ENCODE peak calls at places on chromosomes 16 and 17, in five cellular contexts. C is A549, V is K562, Q is H1, W is HepG2. P is an unnamed sample.

GRCh38 chr16:30060354-30061194 is 5.0 kb upstream of the ALDOA start:
- DNase-seq in Q (no peak), V (peak; percentile 49), W (no peak), C (no peak), P (no peak)

GRCh38 chr16:31354394-31355291 is at the start of gene ITGAX:
- DNase-seq in V (peak; percentile 77), W (no peak), C (peak; percentile 49), Q (no peak), P (peak; percentile 70)

GRCh38 chr16:2026461-2027023 is at the start of gene NHERF2:
- DNase-seq in V (peak; percentile 59), Q (no peak), C (no peak), W (no peak), P (no peak)

GRCh38 chr16:21608647-21609328 is 9.4 kb downstream of the METTL9 start:
- DNase-seq in W (no peak), Q (no peak), V (no peak), C (no peak), P (no peak)

GRCh38 chr17:40314557-40314953 is 5.6 kb downstream of the RARA start:
- DNase-seq in C (peak; percentile 98), Q (no peak), W (peak; percentile 78), V (no peak), P (no peak)

GRCh38 chr16:12600116-12600515 is 203.6 kb downstream of the CPPED1 start:
- DNase-seq in Q (no peak), W (no peak), V (no peak), C (no peak), P (no peak)

GRCh38 chr17:29046440-29046839 is 3.5 kb downstream of the PIPOX start:
- DNase-seq in W (no peak), C (no peak), V (no peak), Q (no peak), P (no peak)

GRCh38 chr16:81497690-81498089 is 53.1 kb downstream of the CMIP start:
- DNase-seq in V (no peak), Q (no peak), W (no peak), C (no peak), P (no peak)

GRCh38 chr16:17365211-17365541 is 105.6 kb downstream of the XYLT1 start:
- DNase-seq in V (no peak), Q (no peak), C (no peak), W (no peak), P (no peak)

GRCh38 chr16:4375717-4376116 is 4.1 kb downstream of the VASN start:
- DNase-seq in W (no peak), C (no peak), V (no peak), Q (no peak), P (no peak)

GRCh38 chr16:4376126-4376819 is 4.6 kb downstream of the VASN start:
- DNase-seq in C (no peak), W (no peak), Q (no peak), V (no peak), P (no peak)

GRCh38 chr16:4377573-4378146 is 6.0 kb downstream of the VASN start:
- DNase-seq in Q (no peak), V (no peak), C (no peak), W (no peak), P (no peak)

GRCh38 chr16:4378202-4378666 is 6.6 kb downstream of the VASN start:
- DNase-seq in W (no peak), C (no peak), V (peak; percentile 34), Q (no peak), P (no peak)

GRCh38 chr16:4376820-4377572 is 5.3 kb downstream of the VASN start:
- DNase-seq in W (no peak), V (no peak), Q (no peak), C (no peak), P (no peak)
- TF ChIP-seq KDM1A in W (no peak), V (no peak), Q (no peak), C (no peak), P (no peak)

GRCh38 chr17:17570207-17570797 is 21.2 kb downstream of the PEMT start:
- DNase-seq in C (peak; percentile 67), W (peak; percentile 55), Q (peak; percentile 58), V (no peak), P (no peak)
- TF ChIP-seq KDM1A in C (no peak), W (no peak), Q (no peak), V (no peak), P (no peak)

GRCh38 chr17:68674271-68674925 is 73.2 kb upstream of the FAM20A start:
- DNase-seq in V (no peak), W (no peak), Q (no peak), C (no peak), P (no peak)
- TF ChIP-seq KDM1A in V (no peak), W (no peak), Q (no peak), C (no peak), P (no peak)

GRCh38 chr17:44307387-44308186 is 814 bp upstream of the RUNDC3A start:
- DNase-seq in Q (peak; percentile 80), V (no peak), W (no peak), C (peak; percentile 65), P (no peak)
- TF ChIP-seq KDM1A in Q (no peak), V (no peak), W (no peak), C (no peak), P (no peak)

DNA sequence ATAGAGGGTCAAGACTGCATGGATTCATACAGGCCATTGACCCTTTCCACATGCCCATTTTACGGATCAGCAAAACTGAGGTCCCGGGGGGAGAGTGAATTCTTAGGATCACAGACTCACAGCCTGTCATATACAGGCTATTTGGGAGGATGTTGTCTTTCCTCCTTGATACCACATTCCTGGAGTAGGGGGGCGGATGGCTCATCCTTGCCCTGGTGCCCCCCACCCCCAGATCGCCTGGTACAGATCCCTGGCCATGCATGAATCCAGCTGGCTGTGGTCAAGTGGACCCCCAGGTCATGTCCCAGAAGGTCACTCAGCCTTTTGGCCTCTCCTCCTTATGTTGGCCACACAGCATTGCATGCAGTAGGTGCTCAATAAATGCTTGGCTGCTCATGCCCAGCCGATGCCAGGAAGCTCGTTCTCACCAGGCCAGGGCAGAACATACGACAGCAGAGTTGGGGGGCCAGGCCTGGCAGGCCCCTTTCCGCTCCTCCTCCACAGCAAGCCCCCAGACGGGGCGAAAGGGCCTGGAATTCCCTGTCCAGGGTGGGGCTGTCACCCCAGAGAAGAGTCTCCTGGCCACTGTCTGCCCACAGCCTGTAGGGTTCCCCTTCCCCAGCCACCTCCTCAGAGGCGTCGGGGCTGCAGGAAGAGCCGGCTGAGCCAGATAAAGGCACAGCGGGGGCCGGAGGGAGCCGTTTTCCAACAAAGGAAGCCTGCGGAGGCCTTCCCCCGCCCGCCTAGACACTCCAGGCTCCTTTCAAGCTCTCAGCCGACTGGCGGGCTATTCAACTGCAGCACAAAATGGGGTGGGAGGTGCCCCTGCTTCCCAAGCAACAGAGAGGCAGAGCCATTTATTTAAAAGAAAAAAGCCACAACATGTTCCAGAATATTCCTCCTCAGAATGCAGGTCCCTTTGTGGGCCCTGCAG is 215.7 kb upstream of the CIBAR2 start:
- DNase-seq in W (no peak), C (no peak), Q (peak; percentile 92), V (peak; percentile 96), P (no peak)
- TF ChIP-seq KDM1A in W (no peak), C (peak; percentile 49), Q (peak; percentile 92), V (peak; percentile 90), P (no peak)

GRCh38 chr17:76260220-76260619 is 4.9 kb upstream of the UBALD2 start:
- DNase-seq in V (no peak), W (no peak), Q (no peak), C (no peak), P (no peak)
- TF ChIP-seq KDM1A in V (no peak), W (no peak), Q (no peak), C (no peak), P (no peak)